ENCODE peak calls at places on chromosome 20, in eight cellular contexts. B is activated effector memory CD4-positive, alpha-beta T cell treated with anti-CD3 and anti-CD28 coated beads, Interleukin-2, amount 50 U/mL, for 16 hours; V is pancreas; G is OCI-LY7; Y is activated naive CD4-positive, alpha-beta T cell treated with Interleukin-2 at 50 U/mL for 16 hours; K is CD8-positive, alpha-beta T cell; P is Caki2; N is PC-3. L is an unnamed sample.

GRCh38 chr20:18276821-18277220 is 11.5 kb upstream of the ZNF133 start:
- DNase-seq in V (peak), Y (peak), K (peak), P (peak), G (peak), N (peak), B (peak), L (peak)

GRCh38 chr20:23082846-23083552 is 3.1 kb downstream of the CD93 start:
- DNase-seq in N (no peak), P (no peak), Y (no peak), B (no peak), V (no peak), K (no peak), G (no peak), L (no peak)

GRCh38 chr20:47262365-47263013 is 94.0 kb downstream of the ZMYND8 start:
- DNase-seq in Y (no peak), K (no peak), G (peak), N (no peak), V (no peak), B (no peak), P (no peak), L (no peak)

GRCh38 chr20:63337786-63338420 is 23.2 kb downstream of the CHRNA4 start:
- DNase-seq in P (no peak), Y (no peak), B (no peak), K (no peak), G (no peak), N (no peak), V (no peak), L (no peak)

GRCh38 chr20:58102252-58102651 is 126.2 kb downstream of the ANKRD60 start:
- DNase-seq in N (no peak), K (no peak), V (no peak), Y (no peak), G (no peak), P (no peak), B (no peak), L (no peak)

GRCh38 chr20:62686869-62687830 is 21.5 kb upstream of the NTSR1 start:
- DNase-seq in V (peak), P (no peak), G (no peak), N (no peak), Y (no peak), K (no peak), B (no peak), L (no peak)

GRCh38 chr20:32359633-32360332 is 1.7 kb downstream of the ASXL1 start:
- DNase-seq in K (no peak), B (no peak), G (peak), V (no peak), Y (no peak), P (peak), N (no peak), L (no peak)

GRCh38 chr20:37479275-37479674 is 41.8 kb upstream of the NNAT start:
- DNase-seq in K (no peak), P (no peak), N (no peak), V (no peak), G (no peak), Y (no peak), B (no peak), L (no peak)

GRCh38 chr20:38113401-38114325 is 51.4 kb downstream of the TGM2 start:
- DNase-seq in B (peak), K (no peak), G (peak), V (no peak), P (peak), N (peak), Y (no peak), L (no peak)

GRCh38 chr20:37365760-37366638 is 20.1 kb downstream of the SRC start:
- DNase-seq in B (no peak), P (no peak), K (no peak), V (no peak), G (peak), Y (no peak), N (no peak), L (no peak)

GRCh38 chr20:62002882-62003480 is 62.7 kb downstream of the TAF4 start:
- DNase-seq in K (no peak), G (no peak), N (no peak), P (no peak), B (no peak), Y (no peak), V (no peak), L (no peak)

GRCh38 chr20:52083627-52084232 is 107.8 kb downstream of the ZFP64 start:
- DNase-seq in G (peak), Y (peak), K (peak), B (peak), P (peak), V (no peak), N (peak), L (peak)

GRCh38 chr20:19322061-19322985 is 109.9 kb downstream of the SLC24A3 start:
- DNase-seq in G (no peak), N (no peak), B (no peak), V (no peak), K (no peak), P (no peak), Y (no peak), L (no peak)

GRCh38 chr20:3543901-3544507 is 73.2 kb downstream of the ATRN start:
- DNase-seq in V (no peak), B (no peak), K (no peak), N (peak), P (peak), Y (no peak), G (no peak), L (peak)

GRCh38 chr20:16929756-16930155 is 181.6 kb downstream of the OTOR start:
- DNase-seq in K (no peak), B (no peak), N (peak), G (no peak), P (no peak), V (no peak), Y (no peak), L (no peak)

GRCh38 chr20:34971038-34971872 is 15.6 kb downstream of the MYH7B start:
- DNase-seq in P (no peak), B (peak), G (no peak), K (no peak), Y (no peak), N (no peak), V (no peak), L (no peak)